ENCODE peak calls at places on chromosomes 2 and 18, in eight cellular contexts. R is SK-MEL-5; U is NCI-H1092 treated with DMSO at 0.1 percent for 48 hours; O is SW480; A is activated CD4-positive, alpha-beta T cell treated with anti-CD3 and anti-CD28 coated beads for 48 hours; I is GM13977; D is uterus; C is adrenal gland. T is an unnamed sample.

GRCh38 chr2:168986544-168986943 is 44.6 kb downstream of the ABCB11 start:
- DNase-seq in U (no peak), R (no peak), A (no peak), D (no peak), I (no peak), O (no peak), C (no peak), T (no peak)

GRCh38 chr2:197803033-197803444 is 1.4 kb upstream of the PLCL1 start:
- DNase-seq in I (peak), U (peak), A (no peak), O (peak), D (no peak), C (no peak), R (peak), T (peak)

GRCh38 chr2:233830111-233830760 is 24.1 kb downstream of the HJURP start:
- DNase-seq in C (no peak), U (no peak), R (no peak), D (no peak), I (no peak), A (no peak), O (no peak), T (no peak)

GRCh38 chr2:35929551-35929950 is 426.0 kb upstream of the CRIM1 start:
- DNase-seq in D (no peak), C (no peak), R (no peak), U (no peak), O (no peak), A (no peak), I (no peak), T (no peak)

GRCh38 chr2:221981918-221982317 is 316.9 kb downstream of the PAX3 start:
- DNase-seq in D (no peak), I (no peak), U (no peak), R (no peak), A (no peak), C (no peak), O (no peak), T (no peak)

GRCh38 chr18:50631831-50632285 is 72.0 kb downstream of the MAPK4 start:
- DNase-seq in I (no peak), A (no peak), C (no peak), O (no peak), R (no peak), D (no peak), U (no peak), T (no peak)

GRCh38 chr2:138689705-138690104 is 90.5 kb downstream of the NXPH2 start:
- DNase-seq in C (no peak), U (no peak), I (no peak), O (no peak), D (no peak), A (peak), R (no peak), T (no peak)

GRCh38 chr2:241966671-241967070 is 97.1 kb downstream of the RTP5 start:
- DNase-seq in A (peak), I (no peak), U (no peak), D (no peak), C (no peak), R (no peak), O (peak), T (no peak)

GRCh38 chr2:73091164-73091563 is 19.7 kb upstream of the SFXN5 start:
- DNase-seq in I (no peak), D (no peak), O (peak), C (no peak), U (no peak), A (no peak), R (no peak), T (no peak)

GRCh38 chr18:75527848-75528247 is 100.3 kb upstream of the SMIM21 start:
- DNase-seq in I (no peak), C (no peak), R (no peak), U (no peak), D (no peak), O (no peak), A (no peak), T (no peak)

GRCh38 chr2:96591054-96591453 is 47.1 kb downstream of the KANSL3 start:
- DNase-seq in D (no peak), I (no peak), U (no peak), R (no peak), O (no peak), C (no peak), A (no peak), T (no peak)

GRCh38 chr2:111946294-111947114 is 48.1 kb downstream of the MERTK start:
- DNase-seq in C (peak), I (no peak), D (no peak), U (no peak), A (no peak), R (no peak), O (peak), T (peak)

GRCh38 chr2:224927671-224928173 is 114.5 kb downstream of the DOCK10 start:
- DNase-seq in I (no peak), U (no peak), R (no peak), C (no peak), D (no peak), O (no peak), A (peak), T (no peak)

GRCh38 chr2:237097326-237097910 is 11.7 kb downstream of the COPS8 start:
- DNase-seq in I (no peak), O (no peak), R (no peak), U (no peak), D (no peak), A (no peak), C (no peak), T (no peak)

GRCh38 chr2:241546771-241547498 is 11.6 kb upstream of the BOK start:
- DNase-seq in C (no peak), O (peak), A (no peak), D (no peak), R (no peak), U (no peak), I (no peak), T (peak)

GRCh38 chr2:200615247-200615646 is 29.4 kb downstream of the AOX1 start:
- DNase-seq in O (peak), C (peak), D (no peak), R (peak), I (no peak), U (no peak), A (no peak), T (no peak)

GRCh38 chr18:59502222-59502898 is 143.3 kb upstream of the LMAN1 start:
- DNase-seq in I (no peak), C (no peak), O (no peak), U (no peak), A (no peak), R (no peak), D (peak), T (peak)

GRCh38 chr2:170073288-170073687 is 104.7 kb upstream of the MYO3B start:
- DNase-seq in A (no peak), O (no peak), D (peak), U (no peak), R (peak), I (no peak), C (peak), T (no peak)